ENCODE peak calls at places on chromosome X, in four cellular contexts. One of them, this sample, is unnamed.

GRCh38 chrX:17009856-17010650 is 63.6 kb downstream of the REPS2 start:
- DNase-seq in epithelial cell of proximal tubule: no peak
- DNase-seq in fibroblast of pulmonary artery: no peak
- DNase-seq in choroid plexus epithelial cell: no peak
- DNase-seq in this sample: no peak

GRCh38 chrX:154074199-154074598 is 23.3 kb downstream of the MECP2 start:
- DNase-seq in epithelial cell of proximal tubule: no peak
- DNase-seq in fibroblast of pulmonary artery: peak; percentile 71
- DNase-seq in choroid plexus epithelial cell: peak; percentile 81
- DNase-seq in this sample: peak; percentile 43

GRCh38 chrX:129825746-129826505 is 17.8 kb downstream of the ZDHHC9 start:
- DNase-seq in epithelial cell of proximal tubule: no peak
- DNase-seq in fibroblast of pulmonary artery: no peak
- DNase-seq in choroid plexus epithelial cell: no peak
- DNase-seq in this sample: no peak

GRCh38 chrX:12802741-12803140 is 11.5 kb downstream of the PRPS2 start:
- DNase-seq in epithelial cell of proximal tubule: no peak
- DNase-seq in fibroblast of pulmonary artery: no peak
- DNase-seq in choroid plexus epithelial cell: peak; percentile 34
- DNase-seq in this sample: no peak

GRCh38 chrX:10465254-10465653 is 155.1 kb downstream of the MID1 start:
- DNase-seq in epithelial cell of proximal tubule: no peak
- DNase-seq in fibroblast of pulmonary artery: no peak
- DNase-seq in choroid plexus epithelial cell: no peak
- DNase-seq in this sample: no peak

GRCh38 chrX:153494061-153494460 is 719 bp upstream of the BGN start:
- DNase-seq in epithelial cell of proximal tubule: no peak
- DNase-seq in fibroblast of pulmonary artery: no peak
- DNase-seq in choroid plexus epithelial cell: peak; percentile 15
- DNase-seq in this sample: no peak

GRCh38 chrX:107448625-107449468 is 605 bp upstream of the FRMPD3 start:
- DNase-seq in epithelial cell of proximal tubule: no peak
- DNase-seq in fibroblast of pulmonary artery: no peak
- DNase-seq in choroid plexus epithelial cell: no peak
- DNase-seq in this sample: peak; percentile 1

GRCh38 chrX:79181401-79181800 is 36.9 kb downstream of the GPR174 start:
- DNase-seq in epithelial cell of proximal tubule: no peak
- DNase-seq in fibroblast of pulmonary artery: no peak
- DNase-seq in choroid plexus epithelial cell: no peak
- DNase-seq in this sample: no peak

GRCh38 chrX:147550217-147550616 is 361.5 kb upstream of the FMR1 start:
- DNase-seq in epithelial cell of proximal tubule: no peak
- DNase-seq in fibroblast of pulmonary artery: no peak
- DNase-seq in choroid plexus epithelial cell: no peak
- DNase-seq in this sample: peak; percentile 2

GRCh38 chrX:153770606-153771175 is 6.6 kb downstream of the PLXNB3 start:
- DNase-seq in epithelial cell of proximal tubule: no peak
- DNase-seq in fibroblast of pulmonary artery: no peak
- DNase-seq in choroid plexus epithelial cell: no peak
- DNase-seq in this sample: no peak

DNA sequence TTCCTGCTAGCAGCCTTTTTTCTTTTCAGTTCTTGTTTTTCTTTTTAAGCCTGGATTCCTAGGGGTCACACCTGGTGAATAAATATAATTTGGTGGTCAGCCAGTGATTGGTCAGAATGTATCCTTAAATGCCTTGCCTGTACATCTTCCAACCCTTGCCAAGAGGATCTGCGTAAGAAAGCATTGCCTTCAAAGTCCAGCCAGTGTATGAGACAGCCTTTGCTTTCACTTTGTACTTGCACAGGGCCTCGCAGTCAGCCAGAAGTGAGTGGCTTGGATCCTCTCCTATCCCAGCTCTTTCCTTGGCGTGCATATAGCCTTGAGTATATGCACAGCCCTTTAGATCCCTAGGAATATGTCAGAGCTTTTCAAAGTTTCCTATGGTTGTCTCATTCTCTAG is 22.2 kb downstream of the KANTR start:
- DNase-seq in epithelial cell of proximal tubule: no peak
- DNase-seq in fibroblast of pulmonary artery: peak; percentile 82
- DNase-seq in choroid plexus epithelial cell: peak; percentile 78
- DNase-seq in this sample: peak; percentile 0
- H3K4me3 ChIP-seq in epithelial cell of proximal tubule: no peak overlapping the region
- H3K4me3 ChIP-seq in fibroblast of pulmonary artery: peak overlapping the region; percentile 32
- H3K4me3 ChIP-seq in choroid plexus epithelial cell: no peak overlapping the region
- H3K4me3 ChIP-seq in this sample: no peak overlapping the region

GRCh38 chrX:56216332-56216731 is 15.8 kb upstream of the KLF8 start:
- DNase-seq in epithelial cell of proximal tubule: no peak
- DNase-seq in fibroblast of pulmonary artery: no peak
- DNase-seq in choroid plexus epithelial cell: no peak
- DNase-seq in this sample: no peak

GRCh38 chrX:56222473-56223000 is 9.6 kb upstream of the KLF8 start:
- DNase-seq in epithelial cell of proximal tubule: no peak
- DNase-seq in fibroblast of pulmonary artery: no peak
- DNase-seq in choroid plexus epithelial cell: no peak
- DNase-seq in this sample: no peak

GRCh38 chrX:56221101-56221500 is 11.1 kb upstream of the KLF8 start:
- DNase-seq in epithelial cell of proximal tubule: no peak
- DNase-seq in fibroblast of pulmonary artery: no peak
- DNase-seq in choroid plexus epithelial cell: no peak
- DNase-seq in this sample: no peak

GRCh38 chrX:56219702-56220101 is 12.5 kb upstream of the KLF8 start:
- DNase-seq in epithelial cell of proximal tubule: no peak
- DNase-seq in fibroblast of pulmonary artery: no peak
- DNase-seq in choroid plexus epithelial cell: peak; percentile 1
- DNase-seq in this sample: peak; percentile 34
- TF ChIP-seq CTCF in epithelial cell of proximal tubule: peak; percentile 37
- TF ChIP-seq CTCF in fibroblast of pulmonary artery: no peak
- TF ChIP-seq CTCF in choroid plexus epithelial cell: no peak
- TF ChIP-seq CTCF in this sample: peak; percentile 28

GRCh38 chrX:105173071-105173470 is 47.4 kb downstream of the TEX13A start:
- DNase-seq in epithelial cell of proximal tubule: no peak
- DNase-seq in fibroblast of pulmonary artery: no peak
- DNase-seq in choroid plexus epithelial cell: no peak
- DNase-seq in this sample: no peak
- H3K4me3 ChIP-seq in epithelial cell of proximal tubule: no peak overlapping the region
- H3K4me3 ChIP-seq in fibroblast of pulmonary artery: no peak overlapping the region
- H3K4me3 ChIP-seq in choroid plexus epithelial cell: no peak overlapping the region
- H3K4me3 ChIP-seq in this sample: no peak overlapping the region

GRCh38 chrX:106170318-106170717 is 2.2 kb downstream of the PWWP3B start:
- DNase-seq in epithelial cell of proximal tubule: no peak
- DNase-seq in fibroblast of pulmonary artery: peak; percentile 59
- DNase-seq in choroid plexus epithelial cell: peak; percentile 73
- DNase-seq in this sample: peak; percentile 37

GRCh38 chrX:106168107-106168506 is at the start of gene PWWP3B:
- DNase-seq in epithelial cell of proximal tubule: no peak
- DNase-seq in fibroblast of pulmonary artery: peak; percentile 69
- DNase-seq in choroid plexus epithelial cell: peak; percentile 80
- DNase-seq in this sample: peak; percentile 65

GRCh38 chrX:106171293-106171692 is 3.2 kb downstream of the PWWP3B start:
- DNase-seq in epithelial cell of proximal tubule: no peak
- DNase-seq in fibroblast of pulmonary artery: no peak
- DNase-seq in choroid plexus epithelial cell: no peak
- DNase-seq in this sample: peak; percentile 0
- TF ChIP-seq CTCF in epithelial cell of proximal tubule: no peak
- TF ChIP-seq CTCF in fibroblast of pulmonary artery: no peak
- TF ChIP-seq CTCF in choroid plexus epithelial cell: no peak
- TF ChIP-seq CTCF in this sample: no peak

GRCh38 chrX:133412246-133412645 is 3.0 kb downstream of the GPC4 start:
- DNase-seq in epithelial cell of proximal tubule: no peak
- DNase-seq in fibroblast of pulmonary artery: peak; percentile 35
- DNase-seq in choroid plexus epithelial cell: peak; percentile 56
- DNase-seq in this sample: no peak
- H3K4me3 ChIP-seq in epithelial cell of proximal tubule: peak overlapping the region; percentile 80
- H3K4me3 ChIP-seq in fibroblast of pulmonary artery: no peak overlapping the region
- H3K4me3 ChIP-seq in choroid plexus epithelial cell: no peak overlapping the region
- H3K4me3 ChIP-seq in this sample: no peak overlapping the region

This sample was measured in epithelial cell of esophagus.